ENCODE peak calls at places on chromosomes 12 and 14, in seven cellular contexts. V is iPS-NIHi11; O is stimulated activated CD4-positive, alpha-beta T cell treated with anti-CD3 and anti-CD28 coated beads, Interleukin-4, amount 100 ng/mL, for 24 hours; P is T-helper 2 cell; Q is amniotic stem cell; X is GM13977; G is cardiac muscle cell. D is an unnamed sample.

GRCh38 chr12:124654666-124655316 is 87.4 kb upstream of the NCOR2 start:
- DNase-seq in X (no peak), P (no peak), O (no peak), Q (no peak), G (no peak), V (no peak), D (no peak)

GRCh38 chr14:54893151-54893760 is 9.4 kb downstream of the GCH1 start:
- DNase-seq in X (peak; percentile 33), P (no peak), V (peak; percentile 35), Q (no peak), G (peak; percentile 65), O (peak; percentile 47), D (no peak)

GRCh38 chr12:1793426-1794210 is 26.7 kb upstream of the LRTM2 start:
- DNase-seq in G (no peak), P (no peak), Q (no peak), V (no peak), X (no peak), O (no peak), D (no peak)

GRCh38 chr12:125185740-125186470 is 120.7 kb downstream of the AACS start:
- DNase-seq in X (peak; percentile 80), O (no peak), G (peak; percentile 92), Q (peak; percentile 59), V (peak; percentile 89), P (no peak), D (no peak)

GRCh38 chr14:68306934-68307758 is 485.7 kb downstream of the ZFP36L1 start:
- DNase-seq in X (no peak), V (peak; percentile 34), G (no peak), O (no peak), P (no peak), Q (no peak), D (no peak)

GRCh38 chr12:95412826-95413311 is 61.1 kb upstream of the METAP2 start:
- DNase-seq in O (no peak), G (no peak), P (no peak), Q (peak; percentile 91), X (no peak), V (no peak), D (no peak)

GRCh38 chr12:108744021-108744897 is 12.9 kb upstream of the CORO1C start:
- DNase-seq in Q (no peak), G (no peak), P (no peak), O (no peak), V (no peak), X (no peak), D (peak; percentile 68)

GRCh38 chr14:60514378-60515243 is 5.7 kb downstream of the SIX6 start:
- DNase-seq in X (peak; percentile 54), V (peak; percentile 74), G (peak; percentile 57), O (no peak), P (no peak), Q (no peak), D (no peak)

GRCh38 chr12:92506460-92506859 is 196.3 kb upstream of the PLEKHG7 start:
- DNase-seq in G (no peak), Q (no peak), O (no peak), V (no peak), P (no peak), X (no peak), D (no peak)

GRCh38 chr14:93059917-93060545 is 55.7 kb downstream of the ITPK1 start:
- DNase-seq in P (no peak), O (no peak), X (no peak), G (peak; percentile 43), V (no peak), Q (no peak), D (no peak)

GRCh38 chr14:105748204-105748578 is 221.8 kb downstream of the TMEM121 start:
- DNase-seq in Q (no peak), P (no peak), G (no peak), X (peak; percentile 18), O (no peak), V (no peak), D (no peak)

GRCh38 chr12:44774815-44775411 is 101.2 kb downstream of the NELL2 start:
- DNase-seq in P (peak; percentile 36), V (peak; percentile 60), X (peak; percentile 29), Q (no peak), G (peak; percentile 46), O (peak; percentile 70), D (no peak)

GRCh38 chr14:90381011-90381790 is 15.6 kb upstream of the CALM1 start:
- DNase-seq in V (no peak), Q (no peak), O (no peak), P (no peak), X (no peak), G (peak; percentile 41), D (no peak)

GRCh38 chr14:61749867-61750266 is 12.4 kb upstream of the SNAPC1 start:
- DNase-seq in P (no peak), V (peak; percentile 21), Q (no peak), X (no peak), G (peak; percentile 60), O (no peak), D (no peak)

GRCh38 chr14:32932921-32933622 is 5.6 kb upstream of the NPAS3 start:
- DNase-seq in Q (no peak), P (no peak), X (peak; percentile 18), V (peak; percentile 75), G (peak; percentile 29), O (no peak), D (no peak)

GRCh38 chr12:109947511-109947910 is 47.4 kb downstream of the TCHP start:
- DNase-seq in P (no peak), O (no peak), G (no peak), Q (no peak), X (no peak), V (no peak), D (no peak)